ENCODE peak calls at places on chromosomes 1 and 21, in four cellular contexts. F is GM12878, U is K562, P is HCT116. D is an unnamed sample. For H3K4me1, the result is how much of the 10 kb centered on the place peaks cover.

GRCh38 chr1:224498574-224499170 is 64.1 kb upstream of the WDR26 start:
- DNase-seq in P (no peak), F (no peak), U (no peak), D (peak)

GRCh38 chr1:22665752-22666151 is 12.7 kb downstream of the C1QB start:
- DNase-seq in P (peak), F (no peak), U (peak), D (no peak)

GRCh38 chr1:24914226-24915069 is 15.6 kb downstream of the RUNX3 start:
- DNase-seq in F (no peak), U (no peak), P (no peak), D (no peak)

GRCh38 chr1:64343105-64343960 is 126.6 kb upstream of the CACHD1 start:
- DNase-seq in P (peak), F (no peak), U (no peak), D (no peak)

GRCh38 chr1:41741244-41741643 is 177.5 kb downstream of the HIVEP3 start:
- DNase-seq in P (no peak), F (no peak), U (no peak), D (no peak)

GRCh38 chr1:84199257-84199656 is 55.2 kb downstream of the PRKACB start:
- DNase-seq in P (no peak), F (no peak), U (no peak), D (no peak)

GRCh38 chr1:51048021-51048420 is 54.0 kb upstream of the C1orf185 start:
- DNase-seq in F (no peak), U (no peak), P (no peak), D (no peak)

GRCh38 chr1:94541175-94542087 is at the start of gene F3:
- DNase-seq in P (peak), U (peak), F (no peak), D (peak)

GRCh38 chr1:15177710-15178166 is 24.2 kb downstream of the TMEM51 start:
- DNase-seq in U (peak), F (no peak), P (no peak), D (no peak)

GRCh38 chr1:36883315-36883949 is 150.9 kb downstream of the GRIK3 start:
- DNase-seq in P (no peak), F (no peak), U (no peak), D (no peak)

GRCh38 chr1:168301664-168302320 is 21.1 kb downstream of the TBX19 start:
- DNase-seq in F (no peak), U (no peak), P (peak), D (peak)

GRCh38 chr1:19582318-19582717 is 61.8 kb upstream of the NBL1 start:
- DNase-seq in F (peak), P (peak), U (peak), D (peak)

GRCh38 chr1:193681422-193681821 is 495.0 kb upstream of the B3GALT2 start:
- DNase-seq in P (no peak), U (no peak), F (no peak), D (no peak)

GRCh38 chr1:50979964-50980363 is 9.9 kb downstream of the CDKN2C start:
- DNase-seq in F (no peak), U (no peak), P (no peak), D (no peak)

GRCh38 chr1:225700164-225700740 is 47.3 kb upstream of the ENAH start:
- DNase-seq in U (no peak), P (peak), F (no peak), D (no peak)

GRCh38 chr1:225694151-225694603 is 41.3 kb upstream of the ENAH start:
- DNase-seq in U (no peak), F (no peak), P (no peak), D (no peak)

GRCh38 chr1:225699336-225699735 is 46.4 kb upstream of the ENAH start:
- DNase-seq in P (no peak), F (no peak), U (no peak), D (no peak)

GRCh38 chr1:225695578-225696332 is 42.8 kb upstream of the ENAH start:
- DNase-seq in U (no peak), P (no peak), F (no peak), D (no peak)

GRCh38 chr1:225697437-225697836 is 44.5 kb upstream of the ENAH start:
- DNase-seq in U (no peak), F (no peak), P (no peak), D (no peak)
- H3K4me1 ChIP-seq in U (under half), F (under half), P (under half), D (under half)

GRCh38 chr1:155321577-155322497 is 1.1 kb downstream of the RUSC1 start:
- DNase-seq in U (no peak), F (no peak), P (no peak), D (no peak)
- H3K9ac ChIP-seq in U (peak), F (no peak), P (no peak), D (peak)

DNA sequence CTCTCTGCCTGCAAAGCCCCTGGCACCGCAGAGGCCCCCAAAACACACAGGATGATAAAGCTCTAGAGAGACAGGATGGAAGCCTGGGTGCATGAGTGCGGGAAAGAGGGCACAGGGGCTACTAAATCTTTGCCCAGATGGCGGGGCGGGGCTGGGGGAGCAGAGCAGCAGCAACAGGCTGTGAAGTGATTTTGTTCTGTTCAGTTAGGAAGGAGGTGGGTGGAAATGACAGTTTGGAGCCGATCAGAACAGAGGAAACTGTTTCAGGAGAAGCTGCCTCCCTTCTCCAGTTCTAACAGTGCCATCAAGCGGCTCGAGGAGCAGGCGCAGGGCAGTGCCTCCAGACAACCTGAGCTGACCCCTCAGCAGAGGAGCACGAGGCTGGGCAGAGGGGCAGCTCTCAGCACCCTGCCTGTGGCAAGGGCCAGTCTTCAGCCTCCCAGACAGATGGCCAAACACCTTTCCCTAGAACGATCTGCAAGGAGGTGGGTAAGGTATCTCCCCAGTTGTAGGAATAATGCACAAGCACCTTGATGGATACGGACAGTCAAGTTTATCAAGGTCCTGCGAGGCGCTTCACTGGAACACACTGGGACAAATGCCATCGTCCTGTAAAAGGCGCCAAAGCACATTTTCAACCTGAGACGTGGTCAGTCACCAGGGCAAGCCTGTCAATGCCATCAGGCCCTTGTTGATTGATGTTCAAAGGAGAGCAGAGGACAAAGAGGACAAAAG is 44.9 kb downstream of the TOMM20 start:
- DNase-seq in U (peak), P (peak), F (no peak), D (peak)
- H3K4me1 ChIP-seq in U (under half), P (under half), F (under half), D (under half)

GRCh38 chr21:44794031-44794374 is 7.6 kb downstream of the UBE2G2 start:
- DNase-seq in U (no peak), F (no peak), P (no peak), D (no peak)

GRCh38 chr21:44795342-44795741 is 6.3 kb downstream of the UBE2G2 start:
- DNase-seq in F (no peak), U (no peak), P (no peak), D (no peak)

GRCh38 chr21:44792653-44793052 is 9.0 kb downstream of the UBE2G2 start:
- DNase-seq in U (no peak), F (no peak), P (no peak), D (no peak)

GRCh38 chr21:44791993-44792392 is 9.6 kb downstream of the UBE2G2 start:
- DNase-seq in P (no peak), U (no peak), F (no peak), D (no peak)

GRCh38 chr21:44793269-44794030 is 8.2 kb downstream of the UBE2G2 start:
- DNase-seq in P (peak), U (peak), F (no peak), D (no peak)
- H3K9ac ChIP-seq in P (no peak), U (peak), F (no peak), D (no peak)

GRCh38 chr21:37603129-37603528 is 236.6 kb downstream of the DYRK1A start:
- DNase-seq in P (no peak), U (no peak), F (no peak), D (no peak)
- H3K4me1 ChIP-seq in P (under half), U (under half), F (under half), D (under half)

DNA sequence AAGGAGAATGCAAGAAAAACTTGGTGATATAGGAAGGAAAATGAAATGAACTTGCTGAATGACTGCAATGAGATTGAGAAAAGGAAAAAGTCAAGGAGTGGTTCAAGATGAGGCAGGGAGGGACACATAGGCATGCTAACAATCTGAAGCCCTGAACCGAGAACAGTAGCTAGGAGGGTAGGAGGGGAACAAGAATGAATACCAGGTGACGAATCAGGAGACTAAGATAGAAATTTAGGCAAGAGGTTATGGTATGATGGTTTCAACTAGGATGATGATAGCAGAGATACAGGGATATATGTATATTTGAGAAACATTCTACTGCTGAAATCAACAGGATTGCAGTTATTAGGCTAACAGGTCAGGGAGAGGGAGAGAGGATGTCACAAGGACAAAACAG is 44.1 kb downstream of the SMYD3 start:
- DNase-seq in U (no peak), F (no peak), P (no peak), D (no peak)
- H3K9ac ChIP-seq in U (no peak), F (no peak), P (no peak), D (no peak)

GRCh38 chr1:145985129-145985501 is 11.3 kb downstream of the TXNIP start:
- DNase-seq in F (no peak), P (no peak), U (no peak), D (no peak)
- H3K4me1 ChIP-seq in F (under half), P (under half), U (half or more), D (under half)

GRCh38 chr1:234844479-234845031 is 234.6 kb upstream of the IRF2BP2 start:
- DNase-seq in U (no peak), F (no peak), P (no peak), D (no peak)
- H3K9ac ChIP-seq in U (no peak), F (peak), P (no peak), D (no peak)

DNA sequence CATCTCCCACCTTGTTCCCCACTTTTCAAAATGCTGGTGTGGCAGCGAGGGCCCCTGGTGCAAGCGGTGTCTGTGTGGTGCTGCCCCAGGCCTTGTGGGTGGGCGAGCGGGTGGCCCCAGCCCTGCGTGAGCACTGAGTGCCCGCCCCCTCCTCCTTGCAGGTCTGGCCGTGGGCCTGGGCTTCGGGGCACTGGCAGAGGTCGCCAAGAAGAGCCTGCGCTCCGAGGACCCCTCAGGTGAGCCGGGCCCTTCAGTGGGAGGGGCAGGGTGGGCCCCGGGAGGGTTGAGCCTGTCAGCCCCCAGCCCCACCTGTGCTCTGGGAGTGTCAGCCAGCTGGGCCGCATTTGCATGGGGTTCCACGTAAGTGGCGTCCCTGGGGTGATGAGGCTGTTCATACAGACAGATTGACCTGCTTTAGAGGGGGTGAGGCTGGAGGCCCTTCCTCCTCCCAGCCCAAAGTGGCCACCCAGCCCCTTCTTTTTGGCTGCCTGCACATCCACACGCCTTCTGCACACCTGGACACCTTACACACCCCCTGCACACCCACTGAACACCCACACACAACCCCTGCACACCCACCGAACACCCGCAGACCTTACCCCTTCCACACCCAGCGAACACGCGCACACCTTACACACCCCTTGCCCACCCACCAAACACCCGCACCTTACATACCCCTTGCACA is 37.3 kb downstream of the COQ8A start:
- DNase-seq in P (no peak), F (no peak), U (no peak), D (no peak)
- H3K4me1 ChIP-seq in P (under half), F (under half), U (under half), D (under half)

GRCh38 chr21:41508415-41509205 is 652 bp upstream of the TMPRSS2 start:
- DNase-seq in U (no peak), F (no peak), P (no peak), D (no peak)
- H3K9ac ChIP-seq in U (no peak), F (no peak), P (no peak), D (peak)